ENCODE peak calls at places on chromosomes 11 and 22, in five cellular contexts. L is T-helper 2 cell; Q is neuronal stem cell; P is mammary epithelial cell; K is stimulated activated CD8-positive, alpha-beta memory T cell treated with anti-CD3 and anti-CD28 coated beads, Interleukin-4, amount 100 ng/mL, for 4 hours. M is an unnamed sample.

GRCh38 chr11:95375451-95375850 is 144.4 kb upstream of the SESN3 start:
- DNase-seq in K (no peak), Q (no peak), L (no peak), P (no peak), M (no peak)

GRCh38 chr11:117183724-117184349 is 5.3 kb downstream of the SIDT2 start:
- DNase-seq in Q (no peak), K (no peak), L (no peak), P (no peak), M (no peak)

GRCh38 chr11:2301631-2302272 is at the start of the genes C11orf21 and TSPAN32:
- DNase-seq in L (peak; percentile 72), K (no peak), P (no peak), Q (no peak), M (peak; percentile 34)

GRCh38 chr11:17897495-17897894 is 115.4 kb downstream of the SERGEF start:
- DNase-seq in K (no peak), L (no peak), Q (no peak), P (no peak), M (no peak)

GRCh38 chr11:34359548-34359891 is 1.7 kb upstream of the ABTB2 start:
- DNase-seq in P (no peak), K (no peak), Q (no peak), L (no peak), M (no peak)

GRCh38 chr11:44894217-44894617 is 56.5 kb downstream of the TP53I11 start:
- DNase-seq in K (peak; percentile 20), L (peak; percentile 26), P (peak; percentile 16), Q (peak; percentile 80), M (peak; percentile 18)

GRCh38 chr22:36454916-36455570 is 26.4 kb downstream of the TXN2 start:
- DNase-seq in K (peak; percentile 79), L (peak; percentile 96), P (peak; percentile 69), Q (peak; percentile 89), M (peak; percentile 58)

GRCh38 chr22:36343720-36344105 is 44.1 kb downstream of the MYH9 start:
- DNase-seq in L (no peak), P (no peak), Q (no peak), K (no peak), M (no peak)

GRCh38 chr11:47800759-47801158 is 33.6 kb upstream of the FNBP4 start:
- DNase-seq in L (no peak), K (no peak), Q (no peak), P (no peak), M (no peak)

M was measured in renal cortical epithelial cell.